ENCODE peak calls at places on chromosomes 5 and 9, in eight cellular contexts. One of them, this sample, is unnamed.

GRCh38 chr5:121430538-121430937 is 421.1 kb upstream of the FTMT start:
- DNase-seq in left lung: no peak
- DNase-seq in GM23338: peak; percentile 21
- DNase-seq in iPS DF 6.9: peak; percentile 4
- DNase-seq in esophagus squamous epithelium: no peak
- DNase-seq in aorta: no peak
- DNase-seq in right lobe of liver: no peak
- DNase-seq in colonic mucosa: no peak
- DNase-seq in this sample: no peak

GRCh38 chr9:81417299-81417675 is 272.1 kb downstream of the TLE1 start:
- DNase-seq in left lung: no peak
- DNase-seq in GM23338: no peak
- DNase-seq in iPS DF 6.9: no peak
- DNase-seq in esophagus squamous epithelium: no peak
- DNase-seq in aorta: no peak
- DNase-seq in right lobe of liver: no peak
- DNase-seq in colonic mucosa: no peak
- DNase-seq in this sample: no peak

GRCh38 chr9:135504262-135505229 is 4.1 kb downstream of the MRPS2 start:
- DNase-seq in left lung: peak; percentile 85
- DNase-seq in GM23338: peak; percentile 82
- DNase-seq in iPS DF 6.9: no peak
- DNase-seq in esophagus squamous epithelium: no peak
- DNase-seq in aorta: peak; percentile 70
- DNase-seq in right lobe of liver: peak; percentile 62
- DNase-seq in colonic mucosa: peak; percentile 52
- DNase-seq in this sample: peak; percentile 66

GRCh38 chr9:111959468-111959941 is 62.9 kb downstream of the UGCG start:
- DNase-seq in left lung: no peak
- DNase-seq in GM23338: no peak
- DNase-seq in iPS DF 6.9: no peak
- DNase-seq in esophagus squamous epithelium: no peak
- DNase-seq in aorta: peak; percentile 59
- DNase-seq in right lobe of liver: no peak
- DNase-seq in colonic mucosa: peak; percentile 57
- DNase-seq in this sample: peak; percentile 78

GRCh38 chr5:93163010-93163663 is 417.9 kb downstream of the NR2F1-AS1 start:
- DNase-seq in left lung: no peak
- DNase-seq in GM23338: no peak
- DNase-seq in iPS DF 6.9: no peak
- DNase-seq in esophagus squamous epithelium: no peak
- DNase-seq in aorta: no peak
- DNase-seq in right lobe of liver: no peak
- DNase-seq in colonic mucosa: no peak
- DNase-seq in this sample: no peak

GRCh38 chr5:176491056-176491646 is 43.0 kb downstream of the FAF2 start:
- DNase-seq in left lung: no peak
- DNase-seq in GM23338: no peak
- DNase-seq in iPS DF 6.9: no peak
- DNase-seq in esophagus squamous epithelium: no peak
- DNase-seq in aorta: no peak
- DNase-seq in right lobe of liver: no peak
- DNase-seq in colonic mucosa: no peak
- DNase-seq in this sample: no peak

GRCh38 chr5:111197523-111197922 is 26.7 kb upstream of the CAMK4 start:
- DNase-seq in left lung: no peak
- DNase-seq in GM23338: peak; percentile 53
- DNase-seq in iPS DF 6.9: no peak
- DNase-seq in esophagus squamous epithelium: no peak
- DNase-seq in aorta: no peak
- DNase-seq in right lobe of liver: peak; percentile 63
- DNase-seq in colonic mucosa: no peak
- DNase-seq in this sample: no peak

GRCh38 chr9:117957267-117957666 is 253.1 kb downstream of the TLR4 start:
- DNase-seq in left lung: no peak
- DNase-seq in GM23338: no peak
- DNase-seq in iPS DF 6.9: no peak
- DNase-seq in esophagus squamous epithelium: no peak
- DNase-seq in aorta: no peak
- DNase-seq in right lobe of liver: no peak
- DNase-seq in colonic mucosa: no peak
- DNase-seq in this sample: no peak

GRCh38 chr9:133691659-133692363 is 46.3 kb downstream of the SARDH start:
- DNase-seq in left lung: peak; percentile 47
- DNase-seq in GM23338: no peak
- DNase-seq in iPS DF 6.9: no peak
- DNase-seq in esophagus squamous epithelium: no peak
- DNase-seq in aorta: peak; percentile 19
- DNase-seq in right lobe of liver: no peak
- DNase-seq in colonic mucosa: no peak
- DNase-seq in this sample: no peak

GRCh38 chr5:87924451-87924850 is 344.2 kb downstream of the TMEM161B start:
- DNase-seq in left lung: peak; percentile 34
- DNase-seq in GM23338: peak; percentile 9
- DNase-seq in iPS DF 6.9: no peak
- DNase-seq in esophagus squamous epithelium: no peak
- DNase-seq in aorta: no peak
- DNase-seq in right lobe of liver: no peak
- DNase-seq in colonic mucosa: no peak
- DNase-seq in this sample: no peak

GRCh38 chr9:130995399-130995941 is 13.5 kb upstream of the LAMC3 start:
- DNase-seq in left lung: no peak
- DNase-seq in GM23338: peak; percentile 40
- DNase-seq in iPS DF 6.9: no peak
- DNase-seq in esophagus squamous epithelium: no peak
- DNase-seq in aorta: peak; percentile 78
- DNase-seq in right lobe of liver: no peak
- DNase-seq in colonic mucosa: peak; percentile 29
- DNase-seq in this sample: no peak

GRCh38 chr9:119736478-119737454 is 367.5 kb upstream of the BRINP1 start:
- DNase-seq in left lung: peak; percentile 28
- DNase-seq in GM23338: no peak
- DNase-seq in iPS DF 6.9: no peak
- DNase-seq in esophagus squamous epithelium: peak; percentile 10
- DNase-seq in aorta: no peak
- DNase-seq in right lobe of liver: no peak
- DNase-seq in colonic mucosa: no peak
- DNase-seq in this sample: no peak

GRCh38 chr9:33148367-33149019 is 18.6 kb downstream of the B4GALT1 start:
- DNase-seq in left lung: no peak
- DNase-seq in GM23338: no peak
- DNase-seq in iPS DF 6.9: no peak
- DNase-seq in esophagus squamous epithelium: no peak
- DNase-seq in aorta: peak; percentile 1
- DNase-seq in right lobe of liver: peak; percentile 23
- DNase-seq in colonic mucosa: no peak
- DNase-seq in this sample: no peak

GRCh38 chr5:114789773-114790402 is 379.8 kb downstream of the TRIM36 start:
- DNase-seq in left lung: no peak
- DNase-seq in GM23338: peak; percentile 78
- DNase-seq in iPS DF 6.9: peak; percentile 20
- DNase-seq in esophagus squamous epithelium: no peak
- DNase-seq in aorta: no peak
- DNase-seq in right lobe of liver: no peak
- DNase-seq in colonic mucosa: no peak
- DNase-seq in this sample: no peak

GRCh38 chr9:86487222-86487841 is 133.1 kb upstream of the TUT7 start:
- DNase-seq in left lung: no peak
- DNase-seq in GM23338: peak; percentile 74
- DNase-seq in iPS DF 6.9: no peak
- DNase-seq in esophagus squamous epithelium: no peak
- DNase-seq in aorta: no peak
- DNase-seq in right lobe of liver: no peak
- DNase-seq in colonic mucosa: no peak
- DNase-seq in this sample: no peak

GRCh38 chr5:81315336-81315735 is 13.9 kb downstream of the ZCCHC9 start:
- DNase-seq in left lung: no peak
- DNase-seq in GM23338: peak; percentile 60
- DNase-seq in iPS DF 6.9: no peak
- DNase-seq in esophagus squamous epithelium: no peak
- DNase-seq in aorta: no peak
- DNase-seq in right lobe of liver: no peak
- DNase-seq in colonic mucosa: no peak
- DNase-seq in this sample: no peak

GRCh38 chr9:92385953-92386352 is 18.4 kb downstream of the OGN start:
- DNase-seq in left lung: no peak
- DNase-seq in GM23338: no peak
- DNase-seq in iPS DF 6.9: no peak
- DNase-seq in esophagus squamous epithelium: no peak
- DNase-seq in aorta: no peak
- DNase-seq in right lobe of liver: no peak
- DNase-seq in colonic mucosa: no peak
- DNase-seq in this sample: no peak

GRCh38 chr9:92385001-92385400 is 19.4 kb downstream of the OGN start:
- DNase-seq in left lung: no peak
- DNase-seq in GM23338: no peak
- DNase-seq in iPS DF 6.9: no peak
- DNase-seq in esophagus squamous epithelium: no peak
- DNase-seq in aorta: no peak
- DNase-seq in right lobe of liver: no peak
- DNase-seq in colonic mucosa: no peak
- DNase-seq in this sample: no peak

GRCh38 chr9:92385474-92385873 is 18.9 kb downstream of the OGN start:
- DNase-seq in left lung: no peak
- DNase-seq in GM23338: no peak
- DNase-seq in iPS DF 6.9: no peak
- DNase-seq in esophagus squamous epithelium: no peak
- DNase-seq in aorta: no peak
- DNase-seq in right lobe of liver: peak; percentile 72
- DNase-seq in colonic mucosa: no peak
- DNase-seq in this sample: no peak

GRCh38 chr9:92381780-92382179 is 22.6 kb downstream of the OGN start:
- DNase-seq in left lung: no peak
- DNase-seq in GM23338: no peak
- DNase-seq in iPS DF 6.9: no peak
- DNase-seq in esophagus squamous epithelium: no peak
- DNase-seq in aorta: no peak
- DNase-seq in right lobe of liver: no peak
- DNase-seq in colonic mucosa: no peak
- DNase-seq in this sample: no peak

DNA sequence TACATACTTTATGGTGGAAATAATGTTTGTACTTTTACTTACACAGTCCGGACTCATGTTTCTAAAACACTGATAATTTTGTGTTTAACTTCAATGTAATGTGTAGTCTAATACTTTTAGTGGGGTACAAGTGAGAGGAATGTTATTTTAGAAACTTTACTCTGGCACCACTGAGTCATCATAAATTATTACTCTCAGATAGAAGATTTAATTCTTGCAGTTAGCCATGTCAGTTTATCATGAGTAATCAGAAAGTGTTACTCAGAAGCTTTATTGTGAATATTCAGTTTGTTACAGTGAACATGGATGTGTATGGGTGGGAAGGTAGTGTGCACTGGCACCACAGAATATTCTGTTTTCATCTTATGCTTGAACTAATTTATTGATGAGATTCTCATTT is 20.0 kb downstream of the OGN start:
- DNase-seq in left lung: no peak
- DNase-seq in GM23338: no peak
- DNase-seq in iPS DF 6.9: no peak
- DNase-seq in esophagus squamous epithelium: no peak
- DNase-seq in aorta: no peak
- DNase-seq in right lobe of liver: no peak
- DNase-seq in colonic mucosa: no peak
- DNase-seq in this sample: no peak
- H3K27ac ChIP-seq in left lung: no peak overlapping the region
- H3K27ac ChIP-seq in GM23338: no peak overlapping the region
- H3K27ac ChIP-seq in iPS DF 6.9: no peak overlapping the region
- H3K27ac ChIP-seq in esophagus squamous epithelium: no peak overlapping the region
- H3K27ac ChIP-seq in aorta: no peak overlapping the region
- H3K27ac ChIP-seq in right lobe of liver: no peak overlapping the region
- H3K27ac ChIP-seq in colonic mucosa: no peak overlapping the region
- H3K27ac ChIP-seq in this sample: peak overlapping the region; percentile 90

DNA sequence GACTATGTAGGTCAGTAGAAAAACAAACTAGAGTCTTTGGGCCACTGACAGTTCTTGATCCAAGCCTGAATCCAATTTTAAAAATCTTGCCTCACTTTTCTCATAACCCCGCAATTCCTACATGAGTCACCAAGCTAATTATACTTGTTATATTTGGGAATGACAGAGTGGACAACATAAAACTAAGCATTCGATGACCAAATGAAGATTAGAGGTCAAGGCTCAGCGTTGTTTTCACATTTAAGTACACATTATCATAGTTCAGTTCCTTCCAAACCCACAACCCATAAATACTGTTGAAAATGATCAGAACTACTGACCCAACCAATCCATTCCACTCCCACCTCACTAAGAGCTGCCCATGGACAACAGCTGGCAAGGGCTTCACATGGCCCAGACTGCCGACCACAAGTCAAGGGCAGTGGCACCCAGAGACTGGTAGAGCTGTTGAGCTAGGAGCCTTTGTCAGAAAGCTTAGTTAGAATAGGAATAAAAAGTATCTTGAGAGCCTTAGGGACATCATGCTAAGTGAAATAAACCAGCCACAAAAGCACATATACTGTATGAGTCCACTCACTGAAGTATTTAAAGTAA is 64.2 kb downstream of the MYO10 start:
- DNase-seq in left lung: no peak
- DNase-seq in GM23338: no peak
- DNase-seq in iPS DF 6.9: no peak
- DNase-seq in esophagus squamous epithelium: no peak
- DNase-seq in aorta: no peak
- DNase-seq in right lobe of liver: no peak
- DNase-seq in colonic mucosa: no peak
- DNase-seq in this sample: no peak
- H3K27ac ChIP-seq in left lung: peak overlapping the region; percentile 22
- H3K27ac ChIP-seq in GM23338: no peak overlapping the region
- H3K27ac ChIP-seq in iPS DF 6.9: no peak overlapping the region
- H3K27ac ChIP-seq in esophagus squamous epithelium: peak overlapping the region; percentile 70
- H3K27ac ChIP-seq in aorta: no peak overlapping the region
- H3K27ac ChIP-seq in right lobe of liver: no peak overlapping the region
- H3K27ac ChIP-seq in colonic mucosa: no peak overlapping the region
- H3K27ac ChIP-seq in this sample: peak overlapping the region; percentile 53

DNA sequence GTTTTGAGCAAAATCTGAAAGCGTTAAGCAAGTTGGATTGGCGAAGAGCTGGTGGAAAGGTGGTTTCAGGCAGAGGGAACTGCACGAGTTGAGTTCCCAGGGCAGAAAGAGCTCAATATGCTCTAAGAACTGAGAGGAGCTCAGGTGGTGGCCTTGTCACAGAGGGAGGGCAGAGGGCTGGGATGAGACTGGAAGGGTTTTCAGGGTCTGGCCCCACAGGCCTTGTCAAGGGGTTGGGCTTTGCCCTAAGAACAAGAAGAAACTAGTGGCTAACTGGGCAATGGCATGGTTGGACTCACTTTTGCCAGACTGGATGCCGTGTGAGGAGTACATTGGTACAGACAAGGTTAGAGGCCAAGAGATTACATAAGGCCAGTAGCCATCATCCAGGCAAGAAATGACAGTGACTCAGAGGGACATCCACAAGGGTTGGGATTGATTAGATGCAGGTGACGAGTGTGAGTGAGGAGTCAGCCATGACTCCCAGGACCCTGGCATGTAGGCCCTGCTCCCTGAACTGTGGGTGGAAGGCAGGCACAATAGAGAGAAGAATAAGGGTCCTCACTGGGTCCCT is 75.1 kb upstream of the SMIM23 start:
- DNase-seq in left lung: no peak
- DNase-seq in GM23338: no peak
- DNase-seq in iPS DF 6.9: no peak
- DNase-seq in esophagus squamous epithelium: no peak
- DNase-seq in aorta: no peak
- DNase-seq in right lobe of liver: peak; percentile 20
- DNase-seq in colonic mucosa: no peak
- DNase-seq in this sample: no peak
- H3K27ac ChIP-seq in left lung: no peak overlapping the region
- H3K27ac ChIP-seq in GM23338: no peak overlapping the region
- H3K27ac ChIP-seq in iPS DF 6.9: no peak overlapping the region
- H3K27ac ChIP-seq in esophagus squamous epithelium: no peak overlapping the region
- H3K27ac ChIP-seq in aorta: no peak overlapping the region
- H3K27ac ChIP-seq in right lobe of liver: no peak overlapping the region
- H3K27ac ChIP-seq in colonic mucosa: no peak overlapping the region
- H3K27ac ChIP-seq in this sample: no peak overlapping the region

GRCh38 chr9:124797343-124798103 is 20.6 kb downstream of the OLFML2A start:
- DNase-seq in left lung: peak; percentile 14
- DNase-seq in GM23338: no peak
- DNase-seq in iPS DF 6.9: no peak
- DNase-seq in esophagus squamous epithelium: no peak
- DNase-seq in aorta: no peak
- DNase-seq in right lobe of liver: no peak
- DNase-seq in colonic mucosa: no peak
- DNase-seq in this sample: no peak
- H3K27ac ChIP-seq in left lung: no peak overlapping the region
- H3K27ac ChIP-seq in GM23338: no peak overlapping the region
- H3K27ac ChIP-seq in iPS DF 6.9: no peak overlapping the region
- H3K27ac ChIP-seq in esophagus squamous epithelium: peak overlapping the region; percentile 79
- H3K27ac ChIP-seq in aorta: no peak overlapping the region
- H3K27ac ChIP-seq in right lobe of liver: no peak overlapping the region
- H3K27ac ChIP-seq in colonic mucosa: no peak overlapping the region
- H3K27ac ChIP-seq in this sample: no peak overlapping the region

This sample was measured in RWPE2.